ENCODE peak calls at places on chromosomes 16 and 17, in ten cellular contexts. D is NCI-H2171; M is stimulated activated naive B cell treated with anti-CD40 and anti-IgM and Interleukin-4, amounts not matched to agents 10 μg/mL and 1 μg/mL and 100 μg/mL, for 72 hours; X is cardiac fibroblast; Y is CD4-positive, alpha-beta T cell; N is AG10803; B is iris pigment epithelial cell; R is cardiac septum; L is endodermal cell; S is HS-27A. G is an unnamed sample.

GRCh38 chr16:88723507-88723887 is 17.2 kb downstream of the CTU2 start:
- DNase-seq in Y (no peak), X (no peak), S (no peak), M (no peak), D (no peak), B (no peak), N (no peak), R (no peak), L (no peak), G (no peak)

GRCh38 chr17:59275618-59276017 is 55.3 kb downstream of the GDPD1 start:
- DNase-seq in D (no peak), B (no peak), S (no peak), Y (no peak), M (no peak), L (no peak), X (no peak), N (no peak), R (no peak), G (no peak)

GRCh38 chr17:81436294-81436849 is 41.1 kb downstream of the BAHCC1 start:
- DNase-seq in R (no peak), N (peak), B (no peak), S (no peak), L (no peak), M (no peak), Y (no peak), D (no peak), X (peak), G (no peak)

GRCh38 chr17:81980752-81981239 is 3.4 kb downstream of the ASPSCR1 start:
- DNase-seq in Y (no peak), N (no peak), L (no peak), S (no peak), D (no peak), R (no peak), M (no peak), B (no peak), X (no peak), G (no peak)

GRCh38 chr17:71412803-71413202 is 708.0 kb upstream of the SOX9 start:
- DNase-seq in S (peak), M (no peak), D (no peak), L (no peak), N (peak), R (no peak), X (peak), Y (no peak), B (peak), G (peak)

GRCh38 chr17:82012482-82013295 is 10.0 kb downstream of the CENPX start:
- DNase-seq in S (no peak), M (no peak), X (no peak), N (no peak), Y (no peak), L (no peak), R (no peak), D (no peak), B (no peak), G (no peak)

GRCh38 chr16:81861915-81862314 is 82.8 kb downstream of the PLCG2 start:
- DNase-seq in Y (no peak), R (no peak), B (no peak), X (no peak), S (no peak), D (no peak), N (no peak), M (no peak), L (no peak), G (no peak)

GRCh38 chr16:30623558-30624283 is 13.5 kb upstream of the ZNF689 start:
- DNase-seq in D (no peak), Y (no peak), L (no peak), S (no peak), R (no peak), M (no peak), B (no peak), N (peak), X (no peak), G (no peak)

GRCh38 chr16:9033125-9033830 is 58.2 kb upstream of the HAPSTR1 start:
- DNase-seq in X (peak), B (peak), R (no peak), D (peak), M (no peak), S (no peak), Y (no peak), L (peak), N (peak), G (peak)

GRCh38 chr16:56262148-56262878 is 71.0 kb downstream of the GNAO1 start:
- DNase-seq in M (no peak), D (no peak), N (no peak), Y (peak), S (no peak), L (no peak), B (no peak), X (no peak), R (no peak), G (no peak)

GRCh38 chr16:1474471-1474795 is 395 bp downstream of the CLCN7 start:
- DNase-seq in B (no peak), L (no peak), N (no peak), Y (no peak), S (no peak), R (no peak), X (no peak), D (no peak), M (no peak), G (no peak)

GRCh38 chr17:77884019-77884418 is 74.5 kb upstream of the TNRC6C start:
- DNase-seq in L (peak), D (peak), X (peak), S (no peak), N (no peak), B (no peak), Y (peak), R (no peak), M (no peak), G (no peak)

GRCh38 chr16:79997257-79997656 is 396.7 kb upstream of the MAF start:
- DNase-seq in D (no peak), X (no peak), M (no peak), S (no peak), L (peak), N (peak), Y (no peak), R (no peak), B (peak), G (no peak)

GRCh38 chr16:88966986-88967799 is 9.8 kb downstream of the CBFA2T3 start:
- DNase-seq in X (no peak), R (no peak), B (no peak), N (no peak), D (no peak), Y (no peak), M (no peak), S (no peak), L (no peak), G (no peak)

GRCh38 chr16:55052335-55053070 is 121.8 kb downstream of the IRX5 start:
- DNase-seq in M (no peak), B (no peak), Y (no peak), X (no peak), D (no peak), S (no peak), L (peak), N (no peak), R (no peak), G (no peak)

GRCh38 chr17:49224198-49224996 is 6.2 kb downstream of the PHOSPHO1 start:
- DNase-seq in L (peak), X (no peak), N (no peak), S (no peak), R (no peak), D (no peak), B (no peak), Y (peak), M (no peak), G (no peak)

GRCh38 chr17:30219833-30220232 is 15.7 kb downstream of the SLC6A4 start:
- DNase-seq in M (no peak), X (no peak), B (no peak), R (no peak), Y (no peak), L (no peak), D (no peak), N (no peak), S (no peak), G (no peak)

GRCh38 chr17:59914274-59914854 is 21.4 kb downstream of the RPS6KB1 start:
- DNase-seq in L (no peak), S (no peak), N (peak), D (peak), B (peak), Y (no peak), X (peak), M (no peak), R (no peak), G (peak)

GRCh38 chr16:67034478-67034877 is 5.5 kb downstream of the CBFB start:
- DNase-seq in X (peak), M (no peak), Y (no peak), R (no peak), B (peak), S (no peak), L (no peak), D (no peak), N (peak), G (no peak)

GRCh38 chr16:25210758-25211157 is 6.0 kb upstream of the AQP8 start:
- DNase-seq in N (no peak), S (no peak), D (no peak), Y (no peak), R (no peak), M (no peak), L (no peak), B (peak), X (peak), G (no peak)

GRCh38 chr17:56173026-56173425 is 19.8 kb downstream of the ANKFN1 start:
- DNase-seq in Y (no peak), M (no peak), X (no peak), N (no peak), R (no peak), D (no peak), B (no peak), S (no peak), L (no peak), G (no peak)

GRCh38 chr17:60139438-60140285 is 10.1 kb upstream of the CA4 start:
- DNase-seq in D (no peak), B (peak), X (peak), R (peak), Y (peak), N (peak), S (no peak), M (peak), L (peak), G (peak)

GRCh38 chr16:75052481-75053211 is 53.8 kb downstream of the ZNRF1 start:
- DNase-seq in D (no peak), S (no peak), R (no peak), X (no peak), M (no peak), N (no peak), Y (no peak), L (peak), B (no peak), G (no peak)

G was measured in HCT116.